ENCODE peak calls at places on chromosomes 12 and 14, in seven cellular contexts. G is H9, Y is H1, W is mesenchymal stem cell, H is mesendoderm, O is trophoblast cell, C is IMR-90. V is an unnamed sample.

GRCh38 chr12:111203969-111204368 is 164.9 kb downstream of the PHETA1 start:
- DNase-seq in G (no peak), Y (no peak), W (no peak), H (no peak), O (no peak), C (no peak), V (no peak)

GRCh38 chr12:49548822-49549648 is 10.2 kb downstream of the KCNH3 start:
- DNase-seq in G (peak), Y (peak), W (peak), H (peak), O (no peak), C (no peak), V (peak)

GRCh38 chr12:3130053-3130805 is 53.0 kb downstream of the TSPAN9 start:
- DNase-seq in G (no peak), Y (no peak), W (no peak), H (no peak), O (no peak), C (peak), V (no peak)

GRCh38 chr12:41188058-41188840 is at the start of gene PDZRN4:
- DNase-seq in G (peak), Y (peak), W (peak), H (peak), O (no peak), C (no peak), V (peak)

GRCh38 chr12:68304626-68305025 is 27.5 kb downstream of the MDM1 start:
- DNase-seq in G (no peak), Y (no peak), W (no peak), H (no peak), O (no peak), C (peak), V (no peak)

GRCh38 chr12:8644345-8645248 is 18.0 kb downstream of the MFAP5 start:
- DNase-seq in G (no peak), Y (no peak), W (no peak), H (no peak), O (peak), C (no peak), V (no peak)

GRCh38 chr14:70713096-70713875 is 71.6 kb downstream of the TTC9 start:
- DNase-seq in G (no peak), Y (no peak), W (no peak), H (peak), O (no peak), C (no peak), V (no peak)

GRCh38 chr14:61860294-61860918 is 98.2 kb downstream of the SNAPC1 start:
- DNase-seq in G (peak), Y (peak), W (peak), H (peak), O (peak), C (peak), V (peak)

GRCh38 chr14:93107383-93107782 is 8.3 kb downstream of the ITPK1 start:
- DNase-seq in G (no peak), Y (no peak), W (no peak), H (no peak), O (no peak), C (no peak), V (no peak)

GRCh38 chr12:12278899-12279298 is 12.1 kb upstream of the LRP6 start:
- DNase-seq in G (no peak), Y (no peak), W (no peak), H (no peak), O (no peak), C (peak), V (no peak)

GRCh38 chr12:99918003-99918402 is 66.7 kb downstream of the ANKS1B start:
- DNase-seq in G (no peak), Y (no peak), W (no peak), H (no peak), O (no peak), C (no peak), V (no peak)

GRCh38 chr12:124418156-124418555 is 123.3 kb downstream of the RFLNA start:
- DNase-seq in G (no peak), Y (no peak), W (no peak), H (no peak), O (no peak), C (no peak), V (no peak)

GRCh38 chr12:124420041-124420765 is 125.3 kb downstream of the RFLNA start:
- DNase-seq in G (no peak), Y (no peak), W (no peak), H (no peak), O (no peak), C (no peak), V (no peak)

GRCh38 chr12:124418791-124419190 is 123.9 kb downstream of the RFLNA start:
- DNase-seq in G (no peak), Y (no peak), W (no peak), H (no peak), O (no peak), C (no peak), V (no peak)

GRCh38 chr12:124420972-124421674 is 126.2 kb downstream of the RFLNA start:
- DNase-seq in G (no peak), Y (no peak), W (peak), H (no peak), O (no peak), C (no peak), V (no peak)

GRCh38 chr12:124419292-124420040 is 124.6 kb downstream of the RFLNA start:
- DNase-seq in G (no peak), Y (no peak), W (peak), H (peak), O (no peak), C (peak), V (no peak)
- H3K23ac ChIP-seq in G (no peak), Y (no peak), W (peak), H (no peak), O (no peak), C (peak), V (peak)

GRCh38 chr14:77848031-77848430 is 48.1 kb downstream of the ADCK1 start:
- DNase-seq in G (no peak), Y (no peak), W (no peak), H (no peak), O (peak), C (peak), V (no peak)
- H3K23ac ChIP-seq in G (no peak), Y (no peak), W (no peak), H (no peak), O (no peak), C (no peak), V (no peak)

GRCh38 chr14:67111031-67111430 is 78.2 kb upstream of the GARIN2 start:
- DNase-seq in G (no peak), Y (no peak), W (no peak), H (no peak), O (no peak), C (no peak), V (no peak)

GRCh38 chr14:67112344-67112743 is 76.9 kb upstream of the GARIN2 start:
- DNase-seq in G (no peak), Y (no peak), W (no peak), H (no peak), O (no peak), C (no peak), V (no peak)

GRCh38 chr14:67108230-67108629 is 81.0 kb upstream of the GARIN2 start:
- DNase-seq in G (no peak), Y (no peak), W (no peak), H (no peak), O (no peak), C (no peak), V (no peak)
- H3K23ac ChIP-seq in G (no peak), Y (no peak), W (no peak), H (no peak), O (no peak), C (no peak), V (no peak)

GRCh38 chr12:1284611-1285010 is 293.6 kb downstream of the ERC1 start:
- DNase-seq in G (no peak), Y (no peak), W (no peak), H (no peak), O (no peak), C (no peak), V (no peak)
- H3K23ac ChIP-seq in G (no peak), Y (no peak), W (no peak), H (no peak), O (no peak), C (no peak), V (no peak)

GRCh38 chr12:109134186-109134917 is 18.0 kb downstream of the ACACB start:
- DNase-seq in G (peak), Y (peak), W (no peak), H (peak), O (peak), C (no peak), V (no peak)
- H3K23ac ChIP-seq in G (no peak), Y (no peak), W (no peak), H (no peak), O (no peak), C (no peak), V (no peak)

DNA sequence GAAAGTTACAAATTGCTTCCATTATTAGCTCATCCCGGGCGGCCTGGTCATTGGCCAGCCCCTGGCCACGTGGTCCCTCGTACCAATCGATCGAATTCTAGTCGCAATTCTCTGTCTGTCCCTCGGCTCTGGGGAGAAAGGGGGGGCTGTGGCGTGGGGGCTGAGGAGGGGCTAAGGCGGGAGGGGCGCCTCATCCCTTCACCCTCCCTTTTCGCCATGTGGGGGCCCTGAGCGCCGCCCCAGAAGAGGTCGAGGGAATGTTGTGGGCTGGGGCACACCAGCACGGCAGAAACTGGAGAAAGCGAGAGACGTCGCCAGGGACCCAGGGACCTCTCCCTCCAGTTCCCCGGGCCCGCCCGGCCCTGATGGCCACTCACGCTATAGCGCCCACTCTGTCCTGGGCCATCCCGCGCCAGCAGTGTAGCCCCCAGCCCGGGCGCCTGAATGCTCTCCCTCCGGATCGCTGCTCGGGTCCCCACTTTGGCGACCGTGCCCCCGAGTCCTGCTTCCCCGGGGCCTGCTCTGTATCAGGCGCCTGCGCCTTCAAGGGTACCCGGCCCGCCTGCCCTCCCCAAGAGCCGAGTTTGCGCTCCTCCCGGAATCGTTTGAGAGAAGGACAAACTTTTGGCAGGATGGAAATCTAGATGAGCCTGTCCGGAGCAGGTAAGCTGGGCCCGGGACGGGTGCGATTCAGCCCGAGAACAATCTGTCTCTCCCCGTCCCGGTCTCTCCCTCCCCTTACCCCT is 62.7 kb downstream of the SMUG1 start:
- DNase-seq in G (no peak), Y (peak), W (no peak), H (no peak), O (no peak), C (no peak), V (no peak)
- H3K23ac ChIP-seq in G (no peak), Y (no peak), W (no peak), H (no peak), O (no peak), C (no peak), V (no peak)

DNA sequence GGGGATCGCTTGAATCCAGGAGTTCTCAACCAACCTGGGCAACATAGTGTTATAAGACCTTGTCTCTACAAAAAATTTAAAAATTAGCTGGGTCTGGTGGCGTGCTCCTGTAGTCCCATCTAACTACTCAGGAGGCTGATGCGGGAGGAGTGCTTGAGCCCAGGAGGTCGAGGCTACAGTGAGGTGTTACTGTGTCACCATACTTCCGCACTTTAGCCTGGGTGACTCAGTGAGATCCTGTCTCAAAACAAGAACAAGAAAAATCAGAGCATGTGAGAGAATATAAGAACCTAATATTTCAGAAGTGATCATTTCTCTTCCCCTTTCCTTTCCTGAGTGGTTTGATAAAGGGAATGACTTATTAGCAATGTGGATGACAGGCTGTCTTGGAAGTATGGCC is 9.5 kb downstream of the TRAF3 start:
- DNase-seq in G (no peak), Y (no peak), W (no peak), H (no peak), O (peak), C (peak), V (no peak)
- H3K23ac ChIP-seq in G (no peak), Y (no peak), W (no peak), H (no peak), O (no peak), C (no peak), V (no peak)

GRCh38 chr12:104360157-104360556 is 56.6 kb downstream of the EID3 start:
- DNase-seq in G (no peak), Y (no peak), W (no peak), H (no peak), O (no peak), C (peak), V (no peak)
- H3K23ac ChIP-seq in G (no peak), Y (no peak), W (no peak), H (no peak), O (no peak), C (no peak), V (no peak)

GRCh38 chr12:106581543-106582263 is 1.1 kb upstream of the RFX4 start:
- DNase-seq in G (peak), Y (peak), W (peak), H (peak), O (no peak), C (no peak), V (peak)
- H3K23ac ChIP-seq in G (no peak), Y (no peak), W (no peak), H (no peak), O (no peak), C (no peak), V (no peak)